ENCODE peak calls at places on chromosome 16, in five cellular contexts. One of them, this sample, is unnamed.

GRCh38 chr16:63458842-63459241 is 1422.6 kb upstream of the CDH8 start:
- DNase-seq in anterior cingulate cortex: no peak
- DNase-seq in head of caudate nucleus: no peak
- DNase-seq in NCI-H2171 treated with DMSO at 0.1 percent for 48 hours: no peak
- DNase-seq in B cell: no peak
- DNase-seq in this sample: no peak

GRCh38 chr16:3934491-3935185 is 54.1 kb upstream of the CREBBP start:
- DNase-seq in anterior cingulate cortex: no peak
- DNase-seq in head of caudate nucleus: no peak
- DNase-seq in B cell: no peak
- DNase-seq in NCI-H2171 treated with DMSO at 0.1 percent for 48 hours: no peak
- DNase-seq in this sample: no peak

GRCh38 chr16:48247311-48247710 is at the start of gene ABCC11:
- DNase-seq in B cell: no peak
- DNase-seq in NCI-H2171 treated with DMSO at 0.1 percent for 48 hours: no peak
- DNase-seq in head of caudate nucleus: no peak
- DNase-seq in anterior cingulate cortex: no peak
- DNase-seq in this sample: no peak

GRCh38 chr16:26992661-26993365 is 73.9 kb upstream of the C16orf82 start:
- DNase-seq in NCI-H2171 treated with DMSO at 0.1 percent for 48 hours: no peak
- DNase-seq in anterior cingulate cortex: no peak
- DNase-seq in head of caudate nucleus: no peak
- DNase-seq in B cell: no peak
- DNase-seq in this sample: no peak

GRCh38 chr16:72291531-72291981 is 119.6 kb upstream of the PMFBP1 start:
- DNase-seq in anterior cingulate cortex: no peak
- DNase-seq in head of caudate nucleus: no peak
- DNase-seq in B cell: no peak
- DNase-seq in NCI-H2171 treated with DMSO at 0.1 percent for 48 hours: no peak
- DNase-seq in this sample: peak

GRCh38 chr16:29806641-29807425 is 504 bp downstream of the MAZ start:
- DNase-seq in head of caudate nucleus: no peak
- DNase-seq in NCI-H2171 treated with DMSO at 0.1 percent for 48 hours: peak
- DNase-seq in B cell: no peak
- DNase-seq in anterior cingulate cortex: no peak
- DNase-seq in this sample: no peak

GRCh38 chr16:689175-689897 is 862 bp downstream of the WDR24 start:
- DNase-seq in NCI-H2171 treated with DMSO at 0.1 percent for 48 hours: no peak
- DNase-seq in head of caudate nucleus: no peak
- DNase-seq in anterior cingulate cortex: no peak
- DNase-seq in B cell: no peak
- DNase-seq in this sample: no peak

GRCh38 chr16:2341456-2342447 is 1.2 kb upstream of the ABCA3 start:
- DNase-seq in head of caudate nucleus: no peak
- DNase-seq in NCI-H2171 treated with DMSO at 0.1 percent for 48 hours: no peak
- DNase-seq in anterior cingulate cortex: no peak
- DNase-seq in B cell: no peak
- DNase-seq in this sample: no peak

GRCh38 chr16:72475688-72476087 is 303.7 kb upstream of the PMFBP1 start:
- DNase-seq in NCI-H2171 treated with DMSO at 0.1 percent for 48 hours: no peak
- DNase-seq in anterior cingulate cortex: no peak
- DNase-seq in head of caudate nucleus: no peak
- DNase-seq in B cell: no peak
- DNase-seq in this sample: no peak

GRCh38 chr16:85947511-85948509 is 48.8 kb downstream of the IRF8 start:
- DNase-seq in head of caudate nucleus: no peak
- DNase-seq in B cell: peak
- DNase-seq in NCI-H2171 treated with DMSO at 0.1 percent for 48 hours: no peak
- DNase-seq in anterior cingulate cortex: no peak
- DNase-seq in this sample: no peak

GRCh38 chr16:31077592-31078199 is 3.5 kb downstream of the ZNF646 start:
- DNase-seq in NCI-H2171 treated with DMSO at 0.1 percent for 48 hours: no peak
- DNase-seq in head of caudate nucleus: no peak
- DNase-seq in B cell: no peak
- DNase-seq in anterior cingulate cortex: no peak
- DNase-seq in this sample: no peak

GRCh38 chr16:1991135-1991551 is 1.4 kb downstream of the SYNGR3 start:
- DNase-seq in anterior cingulate cortex: no peak
- DNase-seq in head of caudate nucleus: no peak
- DNase-seq in B cell: peak
- DNase-seq in NCI-H2171 treated with DMSO at 0.1 percent for 48 hours: no peak
- DNase-seq in this sample: no peak

GRCh38 chr16:46972971-46973456 is 460 bp downstream of the DNAJA2 start:
- DNase-seq in anterior cingulate cortex: no peak
- DNase-seq in head of caudate nucleus: peak
- DNase-seq in B cell: peak
- DNase-seq in NCI-H2171 treated with DMSO at 0.1 percent for 48 hours: no peak
- DNase-seq in this sample: no peak

GRCh38 chr16:48558269-48558915 is 51.6 kb downstream of the N4BP1 start:
- DNase-seq in NCI-H2171 treated with DMSO at 0.1 percent for 48 hours: no peak
- DNase-seq in anterior cingulate cortex: no peak
- DNase-seq in B cell: no peak
- DNase-seq in head of caudate nucleus: no peak
- DNase-seq in this sample: peak

GRCh38 chr16:85864965-85865364 is 34.0 kb upstream of the IRF8 start:
- DNase-seq in NCI-H2171 treated with DMSO at 0.1 percent for 48 hours: no peak
- DNase-seq in head of caudate nucleus: no peak
- DNase-seq in anterior cingulate cortex: no peak
- DNase-seq in B cell: no peak
- DNase-seq in this sample: no peak

GRCh38 chr16:31273676-31274075 is 13.9 kb downstream of the ITGAM start:
- DNase-seq in B cell: no peak
- DNase-seq in head of caudate nucleus: no peak
- DNase-seq in anterior cingulate cortex: no peak
- DNase-seq in NCI-H2171 treated with DMSO at 0.1 percent for 48 hours: peak
- DNase-seq in this sample: no peak

GRCh38 chr16:2663553-2664521 is 18.5 kb upstream of the KCTD5 start:
- DNase-seq in NCI-H2171 treated with DMSO at 0.1 percent for 48 hours: no peak
- DNase-seq in head of caudate nucleus: no peak
- DNase-seq in anterior cingulate cortex: no peak
- DNase-seq in B cell: no peak
- DNase-seq in this sample: no peak

GRCh38 chr16:48504216-48504615 is 105.8 kb downstream of the N4BP1 start:
- DNase-seq in head of caudate nucleus: no peak
- DNase-seq in B cell: no peak
- DNase-seq in anterior cingulate cortex: no peak
- DNase-seq in NCI-H2171 treated with DMSO at 0.1 percent for 48 hours: no peak
- DNase-seq in this sample: no peak

GRCh38 chr16:4327782-4328579 is 12.1 kb downstream of the GLIS2 start:
- DNase-seq in anterior cingulate cortex: peak
- DNase-seq in head of caudate nucleus: peak
- DNase-seq in NCI-H2171 treated with DMSO at 0.1 percent for 48 hours: peak
- DNase-seq in B cell: peak
- DNase-seq in this sample: peak

GRCh38 chr16:79809376-79809775 is 208.8 kb upstream of the MAF start:
- DNase-seq in anterior cingulate cortex: no peak
- DNase-seq in NCI-H2171 treated with DMSO at 0.1 percent for 48 hours: no peak
- DNase-seq in head of caudate nucleus: no peak
- DNase-seq in B cell: no peak
- DNase-seq in this sample: no peak

GRCh38 chr16:85688586-85689284 is at the start of gene GINS2:
- DNase-seq in head of caudate nucleus: peak
- DNase-seq in anterior cingulate cortex: peak
- DNase-seq in B cell: peak
- DNase-seq in NCI-H2171 treated with DMSO at 0.1 percent for 48 hours: peak
- DNase-seq in this sample: peak

GRCh38 chr16:30068333-30068732 is 2.8 kb downstream of the ALDOA start:
- DNase-seq in B cell: no peak
- DNase-seq in anterior cingulate cortex: no peak
- DNase-seq in head of caudate nucleus: no peak
- DNase-seq in NCI-H2171 treated with DMSO at 0.1 percent for 48 hours: no peak
- DNase-seq in this sample: no peak

GRCh38 chr16:28192811-28193529 is 18.8 kb downstream of the XPO6 start:
- DNase-seq in B cell: peak
- DNase-seq in anterior cingulate cortex: no peak
- DNase-seq in NCI-H2171 treated with DMSO at 0.1 percent for 48 hours: no peak
- DNase-seq in head of caudate nucleus: no peak
- DNase-seq in this sample: no peak

GRCh38 chr16:14337303-14338191 is 266.4 kb downstream of the MRTFB start:
- DNase-seq in B cell: no peak
- DNase-seq in NCI-H2171 treated with DMSO at 0.1 percent for 48 hours: no peak
- DNase-seq in anterior cingulate cortex: no peak
- DNase-seq in head of caudate nucleus: peak
- DNase-seq in this sample: no peak

GRCh38 chr16:22318690-22319358 is 21.6 kb downstream of the POLR3E start:
- DNase-seq in anterior cingulate cortex: no peak
- DNase-seq in head of caudate nucleus: no peak
- DNase-seq in B cell: peak
- DNase-seq in NCI-H2171 treated with DMSO at 0.1 percent for 48 hours: peak
- DNase-seq in this sample: no peak

GRCh38 chr16:88768041-88768876 is 16.8 kb downstream of the PIEZO1 start:
- DNase-seq in NCI-H2171 treated with DMSO at 0.1 percent for 48 hours: no peak
- DNase-seq in B cell: no peak
- DNase-seq in anterior cingulate cortex: peak
- DNase-seq in head of caudate nucleus: peak
- DNase-seq in this sample: no peak

GRCh38 chr16:19228057-19228456 is 57.5 kb upstream of the CLEC19A start:
- DNase-seq in NCI-H2171 treated with DMSO at 0.1 percent for 48 hours: no peak
- DNase-seq in anterior cingulate cortex: no peak
- DNase-seq in head of caudate nucleus: no peak
- DNase-seq in B cell: no peak
- DNase-seq in this sample: no peak

This sample was measured in putamen.